ENCODE peak calls at places on chromosomes 7 and 10, in five cellular contexts. H is glutamatergic neuron, W is fibroblast of pulmonary artery, E is AG09319, P is astrocyte of the spinal cord. C is an unnamed sample.

GRCh38 chr7:3380034-3380433 is 79.0 kb downstream of the SDK1 start:
- DNase-seq in H (no peak), W (no peak), E (no peak), P (no peak), C (no peak)

GRCh38 chr7:134903073-134903790 is 83.1 kb upstream of the AGBL3 start:
- DNase-seq in H (no peak), W (no peak), E (no peak), P (peak; percentile 28), C (no peak)

GRCh38 chr10:22550732-22551131 is 163.6 kb downstream of the PIP4K2A start:
- DNase-seq in H (peak; percentile 69), W (peak; percentile 42), E (no peak), P (peak; percentile 20), C (peak; percentile 67)

GRCh38 chr10:58016614-58017013 is 251.1 kb downstream of the IPMK start:
- DNase-seq in H (no peak), W (no peak), E (no peak), P (no peak), C (no peak)

GRCh38 chr7:135634191-135634878 is 28.0 kb upstream of the STMP1 start:
- DNase-seq in H (no peak), W (no peak), E (no peak), P (no peak), C (no peak)

GRCh38 chr7:36283711-36284130 is 105.9 kb upstream of the ANLN start:
- DNase-seq in H (no peak), W (no peak), E (no peak), P (no peak), C (no peak)

GRCh38 chr7:39609084-39609461 is 14.3 kb upstream of the RALA start:
- DNase-seq in H (no peak), W (peak; percentile 89), E (no peak), P (peak; percentile 65), C (no peak)

GRCh38 chr10:124743188-124744046 is 761 bp downstream of the FAM53B start:
- DNase-seq in H (peak; percentile 52), W (no peak), E (no peak), P (peak; percentile 39), C (peak; percentile 52)

GRCh38 chr10:2214035-2214434 is 476.7 kb upstream of the ADARB2 start:
- DNase-seq in H (no peak), W (peak; percentile 2), E (no peak), P (peak; percentile 60), C (no peak)

GRCh38 chr7:129606801-129607200 is 4.7 kb upstream of the NRF1 start:
- DNase-seq in H (no peak), W (no peak), E (no peak), P (no peak), C (no peak)

GRCh38 chr7:101924171-101924570 is 106.7 kb downstream of the CUX1 start:
- DNase-seq in H (no peak), W (peak; percentile 50), E (no peak), P (peak; percentile 74), C (no peak)

GRCh38 chr10:79057481-79058275 is 11.1 kb upstream of the ZMIZ1 start:
- DNase-seq in H (peak; percentile 4), W (no peak), E (no peak), P (no peak), C (no peak)

GRCh38 chr10:114571316-114571999 is 86.6 kb downstream of the ABLIM1 start:
- DNase-seq in H (no peak), W (no peak), E (no peak), P (no peak), C (no peak)

GRCh38 chr10:108736111-108736510 is 1187.2 kb downstream of the XPNPEP1 start:
- DNase-seq in H (no peak), W (peak; percentile 7), E (no peak), P (peak; percentile 49), C (no peak)

GRCh38 chr10:123160311-123160980 is 6.2 kb downstream of the BUB3 start:
- DNase-seq in H (no peak), W (no peak), E (no peak), P (no peak), C (no peak)

GRCh38 chr7:116258734-116259133 is 48.4 kb downstream of the TES start:
- DNase-seq in H (no peak), W (peak; percentile 81), E (peak; percentile 40), P (peak; percentile 80), C (peak; percentile 16)

GRCh38 chr7:112383671-112384417 is 66.4 kb upstream of the IFRD1 start:
- DNase-seq in H (no peak), W (peak; percentile 34), E (no peak), P (no peak), C (no peak)

GRCh38 chr7:73834626-73835191 is 3.9 kb downstream of the CLDN4 start:
- DNase-seq in H (no peak), W (no peak), E (no peak), P (no peak), C (no peak)

GRCh38 chr10:16828114-16828568 is 10.9 kb upstream of the RSU1 start:
- DNase-seq in H (peak; percentile 38), W (peak; percentile 90), E (peak; percentile 71), P (peak; percentile 88), C (peak; percentile 65)

GRCh38 chr7:137852108-137852507 is 5.3 kb upstream of the DGKI start:
- DNase-seq in H (no peak), W (no peak), E (no peak), P (no peak), C (no peak)

GRCh38 chr10:86443069-86443468 is 76.5 kb upstream of the GRID1 start:
- DNase-seq in H (no peak), W (peak; percentile 52), E (no peak), P (peak; percentile 59), C (no peak)

GRCh38 chr7:1654738-1655490 is 15.2 kb upstream of the ELFN1 start:
- DNase-seq in H (no peak), W (no peak), E (no peak), P (no peak), C (no peak)

GRCh38 chr7:15922002-15922401 is 235.5 kb upstream of the MEOX2 start:
- DNase-seq in H (no peak), W (no peak), E (no peak), P (no peak), C (no peak)

GRCh38 chr7:15920953-15921352 is 234.5 kb upstream of the MEOX2 start:
- DNase-seq in H (no peak), W (no peak), E (no peak), P (no peak), C (no peak)

GRCh38 chr7:15924910-15925309 is 238.4 kb upstream of the MEOX2 start:
- DNase-seq in H (no peak), W (no peak), E (no peak), P (no peak), C (no peak)

GRCh38 chr7:15925608-15926007 is 239.1 kb upstream of the MEOX2 start:
- DNase-seq in H (no peak), W (no peak), E (no peak), P (no peak), C (no peak)

DNA sequence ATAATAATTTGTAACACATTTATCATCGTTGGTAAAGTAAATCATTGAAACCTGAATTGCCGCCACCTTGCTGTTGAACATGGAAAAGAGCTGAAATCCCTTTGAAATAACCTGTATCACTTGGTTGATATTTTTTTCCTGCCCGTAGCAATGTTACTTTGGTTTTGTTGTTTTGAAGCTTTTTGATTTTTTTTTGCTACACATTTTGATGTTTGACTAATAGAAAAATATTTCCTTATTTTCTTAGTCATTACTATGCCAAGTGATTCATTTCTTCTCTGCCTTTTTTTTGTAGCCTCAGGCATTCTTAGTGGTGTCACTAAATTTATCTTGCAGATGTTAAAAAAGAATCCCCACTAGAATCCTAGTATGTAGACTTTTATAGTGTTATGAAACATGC is 235.1 kb upstream of the MEOX2 start:
- DNase-seq in H (no peak), W (peak; percentile 31), E (no peak), P (peak; percentile 25), C (no peak)
- TF ChIP-seq CTCF in H (no peak), W (peak; percentile 4), E (no peak), P (no peak), C (no peak)

DNA sequence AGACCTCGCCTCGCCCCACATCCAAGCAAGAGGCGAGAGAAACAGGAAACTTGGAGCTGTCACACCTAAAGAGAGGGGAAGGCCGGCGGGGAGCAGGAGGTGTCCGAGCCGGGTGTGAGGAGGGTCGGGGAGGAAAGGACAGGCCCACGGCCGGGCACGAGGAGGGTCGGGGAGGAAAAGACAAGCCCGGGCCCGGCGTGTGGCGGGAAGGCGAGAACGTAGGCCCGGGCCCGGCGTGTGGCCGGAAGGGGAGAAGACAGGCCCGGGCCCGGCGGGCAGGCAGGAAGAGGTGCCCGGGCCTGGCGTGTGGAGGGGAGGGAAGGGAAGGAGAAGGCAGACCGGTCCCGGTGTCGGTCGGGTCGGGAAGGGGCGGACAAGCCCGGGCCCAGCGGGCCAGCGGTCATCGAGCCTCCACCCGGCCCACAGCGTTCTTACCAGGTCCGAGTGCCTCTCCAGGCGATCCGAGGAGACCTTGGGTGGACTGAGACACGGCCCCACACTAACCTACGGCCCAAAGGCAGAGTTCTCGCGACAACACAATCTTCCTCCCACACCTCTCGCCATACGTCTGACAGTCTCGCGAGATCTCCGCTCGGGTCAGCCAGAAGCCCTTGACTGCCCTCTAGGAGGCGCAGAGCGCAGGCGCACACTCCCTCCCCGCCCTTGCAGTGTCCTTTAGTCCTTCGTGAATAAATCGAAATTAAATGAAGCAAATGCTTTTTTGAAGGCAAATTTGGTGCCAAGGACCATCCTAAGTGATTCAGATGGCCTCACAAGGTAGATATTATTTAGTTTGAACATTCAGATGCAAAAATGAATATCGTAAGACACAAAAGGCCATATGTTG is at the start of gene NCOA4:
- DNase-seq in H (peak; percentile 98), W (peak; percentile 99), E (peak; percentile 97), P (peak; percentile 97), C (peak; percentile 95)
- TF ChIP-seq CTCF in H (peak; percentile 66), W (peak; percentile 76), E (peak; percentile 80), P (peak; percentile 72), C (peak; percentile 52)

DNA sequence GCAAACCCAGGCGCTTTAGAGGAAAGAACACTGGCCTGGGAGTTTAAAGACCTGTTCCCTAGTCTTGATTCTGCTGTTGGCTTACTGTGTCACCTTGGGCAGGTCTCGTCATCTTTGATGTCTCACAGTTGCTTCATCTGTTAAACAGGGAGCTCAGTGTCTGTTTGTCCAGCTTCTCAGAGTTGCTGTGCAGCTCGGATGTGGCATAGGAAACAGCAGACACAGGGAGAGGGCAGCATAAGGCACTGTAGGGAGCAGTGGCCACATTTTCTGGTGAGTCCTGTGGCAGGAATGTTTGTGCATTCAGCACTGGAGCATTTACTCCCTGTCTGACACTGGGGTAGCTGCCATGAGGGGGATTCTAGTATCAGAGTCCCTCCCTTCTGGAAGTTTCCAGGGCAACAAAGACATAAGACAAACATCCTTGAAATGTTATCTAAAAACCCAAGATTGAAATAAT is 2.0 kb downstream of the REPIN1 start:
- DNase-seq in H (no peak), W (peak; percentile 72), E (no peak), P (peak; percentile 62), C (no peak)
- TF ChIP-seq CTCF in H (no peak), W (no peak), E (no peak), P (no peak), C (no peak)

DNA sequence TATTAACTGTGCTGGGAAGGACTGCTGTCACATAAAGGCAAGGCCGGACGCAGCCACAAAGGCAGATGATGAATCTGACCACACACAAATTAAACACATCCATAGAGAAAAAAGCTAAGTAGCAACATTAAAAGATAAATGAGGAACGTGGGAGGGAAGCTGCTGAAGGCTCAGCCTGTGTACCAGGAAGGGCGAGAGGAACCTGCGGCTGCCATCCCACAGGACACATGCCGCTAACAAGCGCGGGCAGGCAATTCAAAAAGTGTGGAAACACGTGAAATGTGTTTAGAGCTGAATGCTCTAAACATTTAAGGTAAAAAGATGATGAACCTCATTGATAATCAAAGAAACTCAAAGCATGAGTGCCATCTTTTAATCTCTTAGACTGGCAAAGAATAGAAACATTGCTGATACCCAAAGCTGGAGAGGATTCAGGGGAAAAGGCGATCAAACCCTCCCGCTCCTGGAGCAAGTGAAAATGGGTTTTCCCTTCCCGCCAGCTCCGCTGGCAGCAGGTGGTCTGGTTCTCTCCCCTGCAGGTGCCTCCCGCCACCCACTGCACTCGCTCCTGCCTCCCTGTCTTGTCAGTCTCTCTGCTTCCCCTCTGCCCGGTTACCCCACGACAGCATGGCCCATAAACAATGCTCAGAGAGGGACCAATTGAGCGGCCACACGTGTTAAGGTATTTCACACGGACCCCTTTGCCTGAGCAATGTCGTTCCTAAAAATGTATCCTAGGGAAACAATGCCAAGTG is 4.2 kb downstream of the STK32C start:
- DNase-seq in H (no peak), W (no peak), E (no peak), P (no peak), C (no peak)
- TF ChIP-seq CTCF in H (no peak), W (no peak), E (no peak), P (no peak), C (no peak)

C was measured in nephron progenitor cell.